ENCODE peak calls at places on chromosomes 4 and X, in four cellular contexts. F is osteocyte, T is AG08396, Y is AG08395. Q is an unnamed sample.

GRCh38 chr4:25098964-25099843 is 61.0 kb downstream of the SEPSECS start:
- DNase-seq in F (no peak), T (peak; percentile 44), Y (peak; percentile 76), Q (peak; percentile 59)

GRCh38 chr4:80096175-80096850 is 23.3 kb upstream of the ANTXR2 start:
- DNase-seq in F (no peak), T (no peak), Y (no peak), Q (no peak)

GRCh38 chr4:1399508-1400190 is 6.6 kb downstream of the NKX1-1 start:
- DNase-seq in T (no peak), F (no peak), Y (no peak), Q (no peak)

GRCh38 chr4:143482753-143483362 is 30.6 kb upstream of the SMARCA5 start:
- DNase-seq in F (no peak), Y (peak; percentile 66), T (peak; percentile 43), Q (peak; percentile 33)

GRCh38 chrX:17968367-17968766 is 107.3 kb upstream of the RAI2 start:
- DNase-seq in T (no peak), F (no peak), Y (no peak), Q (no peak)

GRCh38 chr4:177315767-177316490 is 6.3 kb downstream of the NEIL3 start:
- DNase-seq in Y (no peak), F (no peak), T (no peak), Q (no peak)

GRCh38 chr4:16439003-16439402 is 212.7 kb upstream of the TAPT1 start:
- DNase-seq in T (no peak), F (no peak), Y (peak; percentile 20), Q (peak; percentile 25)

GRCh38 chrX:74534569-74535038 is 79.8 kb downstream of the RLIM start:
- DNase-seq in T (peak; percentile 52), Y (peak; percentile 47), F (peak; percentile 77), Q (no peak)

GRCh38 chr4:126679303-126679702 is 953.5 kb upstream of the INTU start:
- DNase-seq in Y (no peak), T (no peak), F (no peak), Q (no peak)

GRCh38 chrX:139924069-139924695 is 8.7 kb downstream of the ATP11C start:
- DNase-seq in F (no peak), T (no peak), Y (no peak), Q (no peak)

GRCh38 chr4:33381806-33382205 is 2661.6 kb downstream of the PCDH7 start:
- DNase-seq in T (no peak), Y (no peak), F (no peak), Q (no peak)

GRCh38 chr4:1683371-1683902 is 676 bp downstream of the FAM53A start:
- DNase-seq in T (peak; percentile 79), F (no peak), Y (peak; percentile 76), Q (peak; percentile 80)

GRCh38 chrX:151397741-151398070 is 700 bp downstream of the VMA21 start:
- DNase-seq in Y (no peak), F (no peak), T (no peak), Q (no peak)

GRCh38 chrX:23953908-23954269 is 46.1 kb downstream of the CXorf58 start:
- DNase-seq in Y (no peak), T (no peak), F (peak; percentile 27), Q (no peak)

GRCh38 chr4:185309770-185310169 is 86.0 kb downstream of the LRP2BP start:
- DNase-seq in Y (no peak), T (no peak), F (no peak), Q (no peak)